ENCODE peak calls at places on chromosome 2, in nine cellular contexts. J is fibroblast of lung, R is fibroblast of mammary gland, T is right lobe of liver, A is IMR-90, P is AG10803, Y is fibroblast of villous mesenchyme, D is bronchial epithelial cell, L is breast epithelium. V is an unnamed sample.

GRCh38 chr2:24359701-24360049 is 661 bp downstream of the ITSN2 start:
- DNase-seq in J (no peak), R (peak), T (peak), A (no peak), P (peak), Y (peak), D (no peak), L (peak), V (peak)

GRCh38 chr2:151508519-151508918 is 98.8 kb downstream of the RIF1 start:
- DNase-seq in J (no peak), R (no peak), T (no peak), A (no peak), P (no peak), Y (no peak), D (no peak), L (no peak), V (no peak)

GRCh38 chr2:64675860-64676259 is 22.1 kb upstream of the SERTAD2 start:
- DNase-seq in J (peak), R (peak), T (no peak), A (peak), P (peak), Y (peak), D (peak), L (no peak), V (no peak)

GRCh38 chr2:7023542-7023941 is 106.3 kb downstream of the RNF144A start:
- DNase-seq in J (peak), R (peak), T (no peak), A (no peak), P (peak), Y (peak), D (no peak), L (no peak), V (peak)

GRCh38 chr2:149901231-149901859 is 313.8 kb upstream of the MMADHC start:
- DNase-seq in J (peak), R (no peak), T (no peak), A (peak), P (peak), Y (no peak), D (no peak), L (no peak), V (no peak)

GRCh38 chr2:239143858-239144712 is 256.7 kb downstream of the HDAC4 start:
- DNase-seq in J (peak), R (peak), T (no peak), A (peak), P (peak), Y (peak), D (peak), L (no peak), V (peak)

GRCh38 chr2:25034081-25034480 is 7.8 kb upstream of the EFR3B start:
- DNase-seq in J (no peak), R (no peak), T (no peak), A (no peak), P (no peak), Y (no peak), D (no peak), L (no peak), V (no peak)

GRCh38 chr2:9538000-9538507 is 17.6 kb downstream of the ADAM17 start:
- DNase-seq in J (peak), R (peak), T (no peak), A (peak), P (peak), Y (peak), D (no peak), L (no peak), V (peak)

GRCh38 chr2:199310654-199311275 is 147.0 kb downstream of the SATB2 start:
- DNase-seq in J (no peak), R (no peak), T (no peak), A (no peak), P (no peak), Y (no peak), D (no peak), L (no peak), V (no peak)

GRCh38 chr2:109457811-109458210 is 156.0 kb downstream of the SEPTIN10 start:
- DNase-seq in J (no peak), R (no peak), T (no peak), A (no peak), P (no peak), Y (no peak), D (no peak), L (no peak), V (no peak)

GRCh38 chr2:191789791-191790190 is 57.1 kb downstream of the CAVIN2 start:
- DNase-seq in J (peak), R (peak), T (no peak), A (peak), P (no peak), Y (no peak), D (peak), L (no peak), V (peak)

GRCh38 chr2:64212801-64213321 is 68.6 kb upstream of the PELI1 start:
- DNase-seq in J (peak), R (peak), T (no peak), A (peak), P (peak), Y (peak), D (peak), L (no peak), V (peak)

GRCh38 chr2:70785137-70785911 is 5.1 kb downstream of the FIGLA start:
- DNase-seq in J (peak), R (peak), T (no peak), A (no peak), P (peak), Y (peak), D (peak), L (no peak), V (peak)
- H3K4me3 ChIP-seq in J (no peak), R (no peak), T (no peak), A (no peak), P (no peak), Y (no peak), D (no peak), L (no peak), V (no peak)

GRCh38 chr2:234491281-234491680 is 5.6 kb downstream of the ARL4C start:
- DNase-seq in J (peak), R (no peak), T (no peak), A (no peak), P (peak), Y (no peak), D (no peak), L (no peak), V (no peak)
- TF ChIP-seq CTCF in J (no peak), R (no peak), T (no peak), A (no peak), P (no peak), Y (no peak), D (no peak), L (no peak), V (no peak)

DNA sequence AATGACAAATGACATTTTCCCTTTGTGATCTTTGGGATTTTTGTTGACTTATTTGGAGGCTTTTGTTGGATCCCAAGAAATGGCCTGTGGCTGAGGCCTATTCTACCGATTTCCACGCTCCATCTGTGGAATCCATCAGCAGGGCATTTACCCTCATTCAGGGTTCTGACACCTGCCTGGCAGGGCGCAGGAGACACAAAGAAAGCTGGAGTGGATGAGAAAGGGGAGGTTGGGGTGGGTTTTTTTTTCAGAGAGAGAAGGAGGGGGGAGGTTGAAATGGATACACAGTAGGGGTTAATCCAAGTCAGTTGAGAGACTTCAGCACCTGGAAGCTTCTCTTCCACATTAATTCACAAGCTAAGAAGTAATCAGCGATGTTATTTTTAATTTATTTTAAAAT is 59.7 kb downstream of the PAX3 start:
- DNase-seq in J (no peak), R (no peak), T (no peak), A (no peak), P (no peak), Y (no peak), D (no peak), L (no peak), V (no peak)
- H3K4me3 ChIP-seq in J (no peak), R (no peak), T (no peak), A (no peak), P (no peak), Y (no peak), D (no peak), L (no peak), V (no peak)

GRCh38 chr2:128801581-128801980 is 482.9 kb upstream of the HS6ST1 start:
- DNase-seq in J (no peak), R (no peak), T (no peak), A (no peak), P (no peak), Y (no peak), D (no peak), L (no peak), V (no peak)

GRCh38 chr2:128799284-128799552 is 480.6 kb upstream of the HS6ST1 start:
- DNase-seq in J (no peak), R (no peak), T (no peak), A (no peak), P (no peak), Y (no peak), D (no peak), L (no peak), V (no peak)

GRCh38 chr2:128797937-128798336 is 479.3 kb upstream of the HS6ST1 start:
- DNase-seq in J (no peak), R (no peak), T (no peak), A (no peak), P (no peak), Y (no peak), D (no peak), L (no peak), V (no peak)

GRCh38 chr2:128798502-128799283 is 480.0 kb upstream of the HS6ST1 start:
- DNase-seq in J (no peak), R (no peak), T (no peak), A (no peak), P (no peak), Y (no peak), D (no peak), L (no peak), V (no peak)

GRCh38 chr2:128799736-128800135 is 481.1 kb upstream of the HS6ST1 start:
- DNase-seq in J (no peak), R (no peak), T (no peak), A (no peak), P (no peak), Y (no peak), D (no peak), L (peak), V (no peak)
- TF ChIP-seq CTCF in J (no peak), R (no peak), T (no peak), A (no peak), P (no peak), Y (no peak), D (no peak), L (no peak), V (no peak)

DNA sequence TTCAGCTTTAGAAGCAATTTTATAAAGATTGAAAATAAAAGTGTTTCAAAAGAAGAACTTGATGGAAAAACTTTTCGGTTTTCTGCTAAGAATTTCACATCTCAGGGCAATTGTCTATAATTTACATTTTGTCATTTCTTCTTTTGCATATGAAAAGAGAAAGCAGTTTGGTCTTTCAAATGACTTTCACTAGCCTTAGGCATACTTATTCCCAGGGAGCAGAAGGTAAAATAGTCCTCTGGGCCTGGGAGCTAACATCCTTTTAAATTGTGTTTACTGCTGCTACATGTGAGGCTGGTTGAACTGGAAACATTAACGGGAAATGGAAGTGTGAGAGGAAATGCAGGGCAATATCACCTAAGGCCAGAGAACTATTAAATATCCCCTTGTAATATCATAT is 37.1 kb downstream of the MYO3B start:
- DNase-seq in J (no peak), R (no peak), T (no peak), A (no peak), P (no peak), Y (no peak), D (no peak), L (no peak), V (no peak)
- H3K4me3 ChIP-seq in J (no peak), R (no peak), T (no peak), A (no peak), P (no peak), Y (no peak), D (no peak), L (no peak), V (no peak)

DNA sequence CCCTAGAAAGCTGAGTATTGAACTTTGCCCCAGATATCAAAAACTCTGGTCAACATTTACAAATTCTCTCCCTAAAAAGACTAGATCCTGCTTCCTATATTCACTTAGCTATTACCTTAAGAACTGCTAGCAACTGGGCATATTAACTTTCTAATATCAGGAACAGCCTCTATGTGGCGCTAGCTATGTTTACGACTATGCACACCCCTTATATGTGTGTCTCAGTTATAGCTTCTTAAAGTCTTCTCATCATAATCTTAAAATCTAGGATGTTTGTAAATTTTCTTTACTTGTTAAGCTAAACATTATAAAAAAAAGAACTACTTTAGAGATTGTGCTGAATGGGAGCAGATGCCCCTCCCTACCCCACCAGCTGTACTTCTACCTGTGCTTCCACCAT is 1.7 kb upstream of the STAMBP start:
- DNase-seq in J (peak), R (peak), T (no peak), A (peak), P (peak), Y (peak), D (peak), L (no peak), V (peak)
- TF ChIP-seq CTCF in J (peak), R (peak), T (peak), A (peak), P (peak), Y (peak), D (peak), L (no peak), V (peak)

GRCh38 chr2:88857274-88857741 is 165.8 kb downstream of the RPIA start:
- DNase-seq in J (no peak), R (no peak), T (no peak), A (no peak), P (no peak), Y (no peak), D (no peak), L (no peak), V (no peak)
- H3K4me3 ChIP-seq in J (no peak), R (no peak), T (no peak), A (no peak), P (no peak), Y (no peak), D (no peak), L (no peak), V (no peak)